ENCODE peak calls at places on chromosomes 1 and 21, in five cellular contexts. C is K562, K is HEK293T, O is HepG2, Z is SK-N-SH. U is an unnamed sample.

GRCh38 chr1:238052496-238053266 is 162.0 kb upstream of the ZP4 start:
- DNase-seq in C (no peak), K (no peak), O (no peak), Z (no peak), U (no peak)

GRCh38 chr1:9557624-9558023 is 18.4 kb downstream of the SLC25A33 start:
- DNase-seq in Z (no peak), O (peak), C (no peak), K (no peak), U (no peak)

GRCh38 chr1:201310251-201310985 is 27.1 kb downstream of the PKP1 start:
- DNase-seq in C (no peak), O (no peak), K (no peak), Z (no peak), U (no peak)

GRCh38 chr1:205493241-205494085 is 11.0 kb upstream of the CDK18 start:
- DNase-seq in C (no peak), O (peak), Z (peak), K (no peak), U (no peak)

GRCh38 chr1:17933991-17934390 is 173.6 kb upstream of the IGSF21 start:
- DNase-seq in K (no peak), O (no peak), C (no peak), Z (peak), U (no peak)

GRCh38 chr21:31927872-31928476 is 55.2 kb downstream of the HUNK start:
- DNase-seq in C (no peak), O (no peak), K (no peak), Z (no peak), U (no peak)

GRCh38 chr1:29426701-29427279 is 190.5 kb downstream of the PTPRU start:
- DNase-seq in C (no peak), Z (peak), O (no peak), K (no peak), U (no peak)

GRCh38 chr1:61606448-61607312 is 118.3 kb downstream of the TM2D1 start:
- DNase-seq in K (no peak), C (no peak), O (no peak), Z (no peak), U (no peak)

GRCh38 chr1:164647211-164647610 is 88.2 kb downstream of the PBX1 start:
- DNase-seq in K (no peak), Z (no peak), O (no peak), C (no peak), U (no peak)

GRCh38 chr1:3139871-3140837 is 71.2 kb downstream of the PRDM16 start:
- DNase-seq in C (no peak), O (no peak), K (peak), Z (peak), U (no peak)

GRCh38 chr1:171142081-171142450 is 43.0 kb upstream of the FMO2 start:
- DNase-seq in O (peak), Z (no peak), K (no peak), C (no peak), U (no peak)

GRCh38 chr1:218401896-218402770 is 57.0 kb downstream of the TGFB2 start:
- DNase-seq in K (no peak), O (peak), C (no peak), Z (no peak), U (no peak)

GRCh38 chr1:237387144-237387505 is 345.1 kb downstream of the RYR2 start:
- DNase-seq in Z (no peak), C (no peak), K (no peak), O (no peak), U (no peak)

GRCh38 chr1:40651138-40651857 is 14.2 kb downstream of the RIMS3 start:
- DNase-seq in C (peak), O (no peak), Z (no peak), K (no peak), U (no peak)

GRCh38 chr21:24290151-24290833 is 1317.0 kb downstream of the MRPL39 start:
- DNase-seq in K (no peak), Z (no peak), O (no peak), C (no peak), U (no peak)

GRCh38 chr1:43482240-43482639 is 28.5 kb upstream of the HYI start:
- DNase-seq in Z (no peak), O (no peak), C (no peak), K (no peak), U (no peak)

GRCh38 chr21:25578070-25578961 is 29.0 kb downstream of the MRPL39 start:
- DNase-seq in O (peak), C (peak), Z (no peak), K (no peak), U (peak)

GRCh38 chr1:232610187-232610901 is 19.6 kb downstream of the SIPA1L2 start:
- DNase-seq in K (no peak), Z (no peak), O (no peak), C (no peak), U (no peak)

GRCh38 chr1:201506092-201506491 is 831 bp downstream of the CSRP1 start:
- DNase-seq in K (no peak), Z (no peak), O (no peak), C (no peak), U (no peak)

GRCh38 chr1:85278853-85279314 is 2.5 kb upstream of the BCL10 start:
- DNase-seq in Z (no peak), C (peak), K (no peak), O (no peak), U (no peak)

GRCh38 chr1:100972185-100972584 is 53.4 kb downstream of the DPH5 start:
- DNase-seq in O (no peak), Z (peak), K (no peak), C (no peak), U (no peak)

GRCh38 chr1:59183918-59184317 is 113.0 kb upstream of the FGGY start:
- DNase-seq in C (no peak), Z (no peak), O (peak), K (no peak), U (no peak)

DNA sequence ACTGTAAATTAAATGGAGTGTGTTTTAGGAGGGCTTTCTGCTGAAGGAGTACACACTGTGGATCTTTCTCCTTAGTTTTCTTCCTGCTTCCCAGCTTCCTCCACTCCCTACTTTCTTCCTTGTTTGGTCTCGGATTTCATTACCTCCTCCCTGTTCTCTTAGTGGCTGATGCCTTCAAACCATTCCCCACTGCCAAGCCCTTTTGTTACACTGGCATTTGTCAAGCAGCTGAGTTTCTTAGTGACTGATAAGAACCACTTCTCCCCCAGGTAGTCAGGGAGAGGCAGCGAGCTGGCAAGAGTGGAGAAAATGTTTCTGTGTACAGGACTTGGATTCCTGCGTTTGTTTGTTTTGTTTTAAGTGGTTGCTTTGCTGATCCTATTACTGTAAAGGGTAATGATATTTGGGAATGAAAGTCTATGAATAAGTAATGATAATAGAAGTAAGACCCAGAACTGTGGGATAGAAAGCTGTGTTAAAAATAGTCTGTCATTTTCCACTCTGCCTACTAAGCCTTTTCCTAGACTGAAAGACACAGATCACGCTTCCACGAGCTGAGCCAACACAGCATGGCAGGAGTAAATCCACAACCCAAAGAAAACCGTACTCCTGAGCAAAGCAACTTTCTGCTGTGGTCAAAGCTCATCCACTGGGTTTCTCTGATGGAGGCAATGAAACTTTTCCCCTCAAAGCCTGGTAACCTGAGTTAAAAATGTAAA is 10.1 kb upstream of the SERTAD4 start:
- DNase-seq in O (no peak), K (peak), Z (no peak), C (no peak), U (no peak)
- TF ChIP-seq FOXM1 in O (no peak), K (no peak), Z (no peak), C (no peak), U (no peak)

DNA sequence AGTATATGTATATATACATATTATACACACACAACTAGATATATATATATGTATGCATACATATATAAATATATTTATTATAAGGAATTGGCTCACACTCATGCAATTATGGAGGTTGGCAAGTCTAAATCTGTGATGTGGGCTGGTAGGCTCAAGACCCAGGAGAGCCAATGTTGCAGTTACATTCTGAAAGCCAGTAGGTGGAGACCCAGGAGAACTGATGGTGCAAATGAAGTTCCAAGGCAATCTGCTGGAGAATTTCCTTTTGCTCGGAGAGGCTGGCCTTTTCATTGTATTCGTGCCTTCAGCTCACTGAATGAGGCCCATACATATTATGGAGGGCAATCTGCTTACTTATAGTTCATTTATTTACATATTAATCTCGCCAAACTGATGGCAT is 9.4 kb downstream of the IVL start:
- DNase-seq in Z (no peak), O (peak), K (no peak), C (peak), U (no peak)
- TF ChIP-seq FOXM1 in Z (no peak), O (no peak), K (no peak), C (no peak), U (no peak)

GRCh38 chr1:206982216-206982615 is 12.0 kb upstream of the FCAMR start:
- DNase-seq in K (peak), C (peak), Z (peak), O (peak), U (no peak)
- TF ChIP-seq FOXM1 in K (no peak), C (no peak), Z (no peak), O (no peak), U (no peak)

DNA sequence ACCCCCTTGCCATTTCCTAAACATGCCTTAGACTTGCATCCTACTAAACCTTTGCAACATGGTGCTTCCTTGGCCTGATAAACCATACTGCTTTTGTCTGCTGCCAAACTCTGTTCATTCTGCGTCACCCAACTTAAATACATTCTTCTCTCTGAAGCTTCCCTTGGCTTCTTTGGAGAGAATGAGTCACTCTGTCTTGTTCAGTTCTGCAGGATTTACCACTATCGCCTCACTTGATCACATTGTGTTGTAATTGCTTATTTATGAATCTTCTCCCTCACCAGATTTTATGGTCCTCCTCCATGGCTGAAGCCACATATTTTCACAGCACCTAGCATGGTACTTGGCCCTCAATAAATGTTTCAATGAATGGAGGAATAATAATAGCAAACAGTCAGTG is 21.7 kb upstream of the TUT4 start:
- DNase-seq in C (peak), Z (no peak), O (no peak), K (no peak), U (no peak)
- TF ChIP-seq FOXM1 in C (no peak), Z (no peak), O (no peak), K (no peak), U (no peak)

DNA sequence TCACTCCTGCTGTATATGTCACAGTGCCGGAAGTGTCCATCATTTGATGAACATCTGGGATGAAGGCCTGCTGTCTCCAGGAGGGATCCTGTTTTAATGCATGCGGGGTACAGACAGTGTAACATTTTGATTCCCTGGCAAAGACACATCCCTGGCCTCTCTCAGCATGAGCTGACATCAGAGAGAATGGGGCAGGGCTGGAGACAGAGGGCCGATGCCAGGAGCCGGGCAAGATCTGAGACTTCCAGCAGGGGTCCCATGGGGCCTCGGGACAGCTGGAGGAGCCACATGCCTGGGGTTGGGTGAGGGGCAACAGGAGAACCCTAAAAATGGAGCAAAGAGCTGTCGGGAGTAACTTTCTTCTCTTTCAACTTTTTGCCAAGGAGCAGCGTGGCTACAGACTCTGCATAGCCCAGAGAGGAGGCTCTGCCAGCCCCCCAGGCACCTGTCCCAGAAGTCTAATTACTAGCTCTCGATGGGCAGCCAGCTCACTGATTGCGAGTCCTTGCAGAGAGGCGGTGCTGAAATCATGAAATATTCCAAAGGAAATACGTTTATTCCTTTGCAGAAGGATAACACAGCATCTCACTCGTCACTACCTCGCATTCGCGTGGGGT is 130.8 kb downstream of the LACTBL1 start:
- DNase-seq in O (no peak), K (no peak), Z (no peak), C (no peak), U (no peak)
- TF ChIP-seq FOXM1 in O (no peak), K (no peak), Z (no peak), C (no peak), U (no peak)

DNA sequence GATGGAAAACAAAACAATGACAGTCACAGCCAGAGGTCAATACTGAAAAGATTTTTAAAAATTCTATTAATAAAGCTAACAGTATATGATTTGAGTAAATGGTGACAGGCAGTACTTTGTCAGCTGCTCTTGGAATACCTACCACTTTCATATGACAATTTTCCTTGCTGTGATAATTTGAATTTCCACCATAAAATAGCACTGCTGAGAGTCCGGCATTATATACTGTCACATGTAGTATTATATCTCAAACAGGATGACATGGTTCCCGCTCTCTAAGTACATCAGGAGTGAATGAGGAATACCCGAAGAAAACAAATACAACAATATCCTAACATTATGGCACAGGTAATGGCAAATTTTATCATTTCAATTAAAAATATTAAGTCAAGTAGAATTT is 146.8 kb upstream of the TMPRSS15 start:
- DNase-seq in O (no peak), K (no peak), Z (no peak), C (no peak), U (no peak)
- TF ChIP-seq FOXM1 in O (no peak), K (no peak), Z (no peak), C (no peak), U (no peak)

GRCh38 chr1:108011295-108011694 is 46.3 kb upstream of the VAV3 start:
- DNase-seq in C (no peak), O (no peak), Z (no peak), K (no peak), U (no peak)
- TF ChIP-seq FOXM1 in C (no peak), O (no peak), Z (no peak), K (no peak), U (no peak)

GRCh38 chr1:93818570-93818959 is 60.4 kb downstream of the DNTTIP2 start:
- DNase-seq in C (no peak), O (no peak), K (no peak), Z (no peak), U (no peak)

GRCh38 chr1:93821412-93822144 is 57.4 kb downstream of the DNTTIP2 start:
- DNase-seq in C (no peak), O (no peak), Z (no peak), K (no peak), U (no peak)

GRCh38 chr1:93817819-93818569 is 61.0 kb downstream of the DNTTIP2 start:
- DNase-seq in K (no peak), O (no peak), Z (no peak), C (no peak), U (no peak)

GRCh38 chr1:93822710-93823425 is 56.1 kb downstream of the DNTTIP2 start:
- DNase-seq in O (no peak), C (no peak), K (no peak), Z (no peak), U (no peak)

GRCh38 chr1:93820554-93821411 is 58.2 kb downstream of the DNTTIP2 start:
- DNase-seq in C (no peak), Z (no peak), O (no peak), K (no peak), U (no peak)
- TF ChIP-seq FOXM1 in C (no peak), Z (no peak), O (no peak), K (no peak), U (no peak)

GRCh38 chr1:221022331-221022730 is 143.1 kb downstream of the HLX start:
- DNase-seq in C (no peak), O (no peak), Z (no peak), K (no peak), U (no peak)

GRCh38 chr1:221023482-221023881 is 144.2 kb downstream of the HLX start:
- DNase-seq in C (no peak), O (no peak), Z (no peak), K (no peak), U (no peak)

GRCh38 chr1:221030121-221030649 is 150.9 kb downstream of the HLX start:
- DNase-seq in O (no peak), C (no peak), Z (peak), K (no peak), U (no peak)

GRCh38 chr1:221031015-221031889 is 152.0 kb downstream of the HLX start:
- DNase-seq in O (no peak), K (no peak), C (peak), Z (no peak), U (no peak)

DNA sequence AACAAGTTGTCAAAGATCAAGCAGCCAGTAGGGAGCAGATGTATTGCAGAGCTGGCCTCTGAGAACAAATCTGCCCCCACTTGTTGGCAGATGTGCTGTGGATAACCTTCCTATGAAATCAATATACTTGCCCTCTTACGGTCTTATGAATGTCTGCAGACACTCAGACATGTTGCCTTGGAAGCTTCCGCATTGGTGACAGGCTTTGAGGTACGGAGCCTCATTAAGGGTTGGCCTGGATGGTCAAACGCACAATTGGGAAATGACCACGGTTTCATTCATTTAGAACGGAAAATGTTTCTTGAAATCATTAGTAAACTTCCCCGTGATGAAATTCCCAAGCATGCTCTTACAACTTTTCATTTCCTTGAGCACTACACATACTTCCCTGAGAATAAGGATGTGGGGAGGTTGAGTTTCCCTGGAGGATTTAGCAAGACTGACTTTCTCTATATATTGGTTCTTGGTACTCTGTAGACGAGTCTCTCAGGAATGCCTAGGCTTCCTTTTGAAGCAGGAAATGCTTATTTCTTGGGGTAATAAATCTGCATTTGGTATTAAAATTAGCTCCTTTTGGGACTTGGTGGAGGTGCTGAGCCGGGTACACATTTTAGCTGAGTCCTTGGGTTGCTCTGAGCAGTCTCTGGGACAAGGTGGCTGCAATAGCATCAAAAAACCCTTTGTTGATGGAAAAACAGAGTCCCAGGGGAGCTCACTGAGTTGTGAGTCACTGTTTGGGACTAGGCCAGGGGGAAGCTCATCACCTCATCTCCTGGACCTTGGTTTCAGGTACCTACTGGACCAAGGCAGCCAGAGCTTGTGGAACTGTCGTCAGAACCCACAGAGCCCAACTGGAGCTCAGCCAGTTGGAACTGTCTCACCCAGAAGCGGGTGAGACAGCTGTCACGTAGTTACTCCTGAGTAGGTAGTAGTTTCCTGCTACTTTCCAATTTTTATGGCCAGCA is 146.4 kb downstream of the HLX start:
- DNase-seq in O (no peak), C (no peak), Z (no peak), K (no peak), U (no peak)
- TF ChIP-seq FOXM1 in O (no peak), C (no peak), Z (no peak), K (no peak), U (no peak)

GRCh38 chr1:235079443-235079967 is 49.1 kb downstream of the TOMM20 start:
- DNase-seq in C (no peak), Z (no peak), O (peak), K (no peak), U (no peak)
- TF ChIP-seq FOXM1 in C (no peak), Z (no peak), O (no peak), K (no peak), U (no peak)